ENCODE peak calls at places on chromosomes 12 and 14, in four cellular contexts. W is GM12878, S is K562, L is H1. G is an unnamed sample.

GRCh38 chr12:46516933-46517578 is 144.5 kb upstream of the SLC38A2 start:
- DNase-seq in W (peak; percentile 85), S (no peak), L (no peak), G (no peak)

GRCh38 chr14:64107438-64107837 is 186.7 kb downstream of the ESR2 start:
- DNase-seq in W (no peak), S (no peak), L (no peak), G (no peak)

GRCh38 chr12:92899388-92900001 is 29.6 kb downstream of the EEA1 start:
- DNase-seq in W (no peak), S (no peak), L (no peak), G (peak; percentile 88)

GRCh38 chr14:26370118-26370517 is 227.7 kb downstream of the NOVA1 start:
- DNase-seq in W (no peak), S (no peak), L (no peak), G (no peak)

GRCh38 chr12:57518920-57519757 is 1.2 kb downstream of the DDIT3 start:
- DNase-seq in W (no peak), S (no peak), L (no peak), G (no peak)

GRCh38 chr12:88308825-88309224 is 166.7 kb downstream of the TMTC3 start:
- DNase-seq in W (no peak), S (no peak), L (no peak), G (no peak)

GRCh38 chr12:109757671-109758265 is 44.1 kb downstream of the FAM222A start:
- DNase-seq in W (no peak), S (no peak), L (peak; percentile 29), G (no peak)

GRCh38 chr14:64825006-64825405 is 54.7 kb downstream of the SPTB start:
- DNase-seq in W (no peak), S (no peak), L (no peak), G (no peak)

GRCh38 chr14:74220991-74221390 is 18.3 kb upstream of the VSX2 start:
- DNase-seq in W (no peak), S (no peak), L (no peak), G (no peak)

GRCh38 chr14:45212231-45212630 is 40.8 kb downstream of the MIS18BP1 start:
- DNase-seq in W (no peak), S (no peak), L (no peak), G (no peak)

GRCh38 chr14:24634158-24634557 is at the start of gene GZMB:
- DNase-seq in W (no peak), S (no peak), L (no peak), G (no peak)

GRCh38 chr14:80378084-80378483 is 166.8 kb upstream of the DIO2 start:
- DNase-seq in W (no peak), S (no peak), L (no peak), G (no peak)

GRCh38 chr12:27841392-27841882 is 61.4 kb upstream of the MANSC4 start:
- DNase-seq in W (no peak), S (no peak), L (no peak), G (peak; percentile 44)

GRCh38 chr12:5096241-5096880 is 52.7 kb downstream of the KCNA5 start:
- DNase-seq in W (no peak), S (no peak), L (no peak), G (peak; percentile 4)

GRCh38 chr12:68910128-68910527 is 22.8 kb downstream of the CPM start:
- DNase-seq in W (no peak), S (no peak), L (no peak), G (no peak)

GRCh38 chr14:24316597-24316950 is 5.3 kb downstream of the LTB4R start:
- DNase-seq in W (no peak), S (peak; percentile 45), L (no peak), G (no peak)

GRCh38 chr14:44963775-44964380 is 1.9 kb downstream of the TOGARAM1 start:
- DNase-seq in W (no peak), S (no peak), L (no peak), G (no peak)

GRCh38 chr12:119005832-119006360 is 24.6 kb downstream of the SRRM4 start:
- DNase-seq in W (no peak), S (no peak), L (no peak), G (no peak)

GRCh38 chr14:52802597-52802996 is 11.2 kb upstream of the GNPNAT1 start:
- DNase-seq in W (no peak), S (no peak), L (no peak), G (no peak)

GRCh38 chr14:21098134-21098891 is at the start of gene ZNF219:
- DNase-seq in W (no peak), S (peak; percentile 48), L (peak; percentile 86), G (no peak)

GRCh38 chr14:103207404-103208072 is 84.3 kb downstream of the TNFAIP2 start:
- DNase-seq in W (no peak), S (no peak), L (no peak), G (no peak)

GRCh38 chr14:101064121-101064661 is 160.7 kb upstream of the RTL1 start:
- DNase-seq in W (no peak), S (no peak), L (no peak), G (no peak)

GRCh38 chr12:129870146-129870545 is 33.7 kb downstream of the TMEM132D start:
- DNase-seq in W (no peak), S (no peak), L (no peak), G (no peak)

GRCh38 chr14:31025335-31026075 is at the start of gene AP4S1:
- DNase-seq in W (no peak), S (peak; percentile 37), L (peak; percentile 82), G (no peak)

GRCh38 chr12:112599871-112600270 is 181.1 kb downstream of the PTPN11 start:
- DNase-seq in W (no peak), S (no peak), L (no peak), G (no peak)

GRCh38 chr12:4771172-4771959 is 51.2 kb downstream of the GALNT8 start:
- DNase-seq in W (no peak), S (no peak), L (no peak), G (no peak)

GRCh38 chr14:56870336-56870735 is 60.1 kb upstream of the OTX2 start:
- DNase-seq in W (no peak), S (no peak), L (no peak), G (no peak)

GRCh38 chr12:66768293-66768692 is 89.4 kb upstream of the GRIP1 start:
- DNase-seq in W (no peak), S (no peak), L (no peak), G (no peak)

GRCh38 chr14:33931439-33931838 is 19.4 kb downstream of the EGLN3 start:
- DNase-seq in W (no peak), S (no peak), L (no peak), G (no peak)

GRCh38 chr14:24366375-24366663 is 1.7 kb upstream of the NFATC4 start:
- DNase-seq in W (no peak), S (no peak), L (no peak), G (no peak)

GRCh38 chr14:90617942-90618341 is 198.3 kb downstream of the TTC7B start:
- DNase-seq in W (no peak), S (no peak), L (no peak), G (no peak)

GRCh38 chr14:51317373-51317772 is 77.3 kb downstream of the TMX1 start:
- DNase-seq in W (no peak), S (no peak), L (no peak), G (no peak)

GRCh38 chr12:44546037-44546436 is 330.1 kb downstream of the NELL2 start:
- DNase-seq in W (no peak), S (no peak), L (no peak), G (no peak)

GRCh38 chr14:69711471-69712216 is 55.3 kb upstream of the SRSF5 start:
- DNase-seq in W (no peak), S (no peak), L (no peak), G (no peak)
- TF ChIP-seq EGR1 in W (no peak), S (no peak), L (no peak), G (no peak)

DNA sequence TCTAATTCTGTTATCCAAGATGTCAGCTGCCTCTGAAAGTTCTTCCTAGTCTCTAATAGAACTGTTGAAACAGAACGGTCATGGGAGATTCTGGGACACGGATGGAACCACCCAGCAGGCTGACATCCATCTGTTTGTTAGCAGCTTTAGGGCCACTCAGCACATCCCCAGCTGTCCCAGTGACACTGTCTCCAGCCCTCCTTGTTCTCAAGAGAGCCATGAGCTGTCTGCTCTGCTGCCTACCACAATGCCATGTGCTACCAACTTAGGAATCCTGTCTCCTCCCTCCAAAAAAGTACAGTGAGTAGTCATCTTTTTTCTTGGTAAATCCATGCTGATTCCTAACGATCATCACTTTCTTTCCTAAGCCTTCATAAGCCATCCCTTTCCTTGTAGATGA is 130.5 kb downstream of the ZFP36L1 start:
- DNase-seq in W (no peak), S (no peak), L (no peak), G (no peak)
- TF ChIP-seq JUND in W (no peak), S (no peak), L (no peak), G (no peak)

GRCh38 chr12:238736-239398 is 23.8 kb downstream of the SLC6A13 start:
- DNase-seq in W (no peak), S (no peak), L (no peak), G (no peak)
- TF ChIP-seq EGR1 in W (no peak), S (no peak), L (no peak), G (no peak)

GRCh38 chr12:12380949-12381593 is 24.2 kb downstream of the BORCS5 start:
- DNase-seq in W (no peak), S (no peak), L (no peak), G (no peak)

GRCh38 chr12:12381982-12382381 is 25.1 kb downstream of the BORCS5 start:
- DNase-seq in W (no peak), S (no peak), L (no peak), G (no peak)

GRCh38 chr12:12379831-12380730 is 23.2 kb downstream of the BORCS5 start:
- DNase-seq in W (no peak), S (no peak), L (no peak), G (no peak)

GRCh38 chr12:12372946-12373722 is 16.3 kb downstream of the BORCS5 start:
- DNase-seq in W (no peak), S (no peak), L (no peak), G (no peak)

DNA sequence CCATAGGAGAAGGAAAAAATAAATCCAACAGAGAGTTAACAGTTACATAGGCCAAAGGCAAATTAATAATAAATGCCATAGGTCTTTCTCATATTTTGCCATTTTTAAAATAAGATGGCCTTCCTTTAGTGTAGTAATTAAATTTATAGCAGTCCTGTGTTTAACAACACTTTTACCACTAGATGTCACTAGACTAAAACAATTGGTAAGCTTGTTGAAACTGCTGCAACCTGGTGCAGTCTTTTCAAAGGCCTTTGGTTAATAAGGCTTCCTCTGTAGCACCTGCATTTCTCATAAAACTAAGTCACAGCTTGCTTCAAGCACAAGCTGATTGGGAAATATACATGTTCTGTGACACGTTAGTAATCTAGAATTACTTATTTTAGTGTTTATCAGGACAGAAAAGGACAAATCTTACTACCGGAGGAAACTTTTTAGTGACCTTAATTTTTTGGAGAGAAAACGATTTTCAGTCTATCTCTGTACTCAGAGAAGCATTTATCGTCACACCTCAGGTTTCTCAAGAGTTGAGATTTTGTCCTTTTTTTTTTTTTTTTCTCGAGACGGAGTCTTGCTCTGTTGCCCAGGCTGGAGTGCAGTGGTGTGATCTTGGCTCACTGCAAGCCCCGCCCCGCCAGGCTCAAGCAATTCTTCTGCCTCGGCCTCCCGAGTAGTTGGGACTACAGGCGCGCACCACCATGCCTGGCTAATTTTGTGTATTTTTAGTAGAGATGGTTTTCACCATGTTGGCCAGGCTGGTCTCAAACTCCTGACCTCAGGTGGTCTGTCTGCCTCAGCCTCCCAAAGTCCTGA is 20.0 kb downstream of the BORCS5 start:
- DNase-seq in W (peak; percentile 55), S (peak; percentile 50), L (no peak), G (peak; percentile 65)
- TF ChIP-seq JUND in W (no peak), S (no peak), L (no peak), G (no peak)

GRCh38 chr14:104677506-104678332 is 11.7 kb upstream of the INF2 start:
- DNase-seq in W (no peak), S (peak; percentile 84), L (peak; percentile 84), G (no peak)
- TF ChIP-seq EGR1 in W (no peak), S (peak; percentile 72), L (peak; percentile 19), G (no peak)